ENCODE peak calls at places on chromosome 2, in ten cellular contexts. B, O, E, I, X, W, A, M, L and F are unnamed samples.

GRCh38 chr2:33129661-33130447 is 183.1 kb downstream of the LTBP1 start:
- DNase-seq in B (no peak), O (no peak), E (no peak), I (no peak), X (no peak), W (no peak), A (no peak), M (no peak), L (no peak), F (no peak)

GRCh38 chr2:190044866-190045265 is 17.7 kb downstream of the MSTN start:
- DNase-seq in B (no peak), O (no peak), E (no peak), I (no peak), X (no peak), W (no peak), A (no peak), M (no peak), L (no peak), F (no peak)

GRCh38 chr2:42172020-42172419 is 2.9 kb downstream of the EML4 start:
- DNase-seq in B (no peak), O (no peak), E (no peak), I (no peak), X (no peak), W (no peak), A (no peak), M (no peak), L (no peak), F (no peak)

GRCh38 chr2:33406622-33407021 is 69.8 kb upstream of the RASGRP3 start:
- DNase-seq in B (no peak), O (no peak), E (no peak), I (no peak), X (no peak), W (no peak), A (no peak), M (no peak), L (no peak), F (no peak)

GRCh38 chr2:88654714-88655113 is 27.4 kb upstream of the EIF2AK3 start:
- DNase-seq in B (no peak), O (no peak), E (no peak), I (peak; percentile 47), X (no peak), W (no peak), A (no peak), M (no peak), L (no peak), F (no peak)

GRCh38 chr2:177242136-177242987 is 22.2 kb downstream of the NFE2L2 start:
- DNase-seq in B (no peak), O (no peak), E (no peak), I (peak; percentile 94), X (no peak), W (no peak), A (peak; percentile 90), M (no peak), L (peak; percentile 81), F (no peak)

GRCh38 chr2:34102359-34102758 is 503.3 kb upstream of the FAM98A start:
- DNase-seq in B (no peak), O (no peak), E (no peak), I (peak; percentile 15), X (no peak), W (no peak), A (peak; percentile 11), M (no peak), L (no peak), F (no peak)

GRCh38 chr2:119323459-119323858 is 43.2 kb downstream of the C2orf76 start:
- DNase-seq in B (no peak), O (no peak), E (no peak), I (no peak), X (no peak), W (no peak), A (no peak), M (no peak), L (no peak), F (no peak)

GRCh38 chr2:174692256-174692830 is 71.9 kb downstream of the CHRNA1 start:
- DNase-seq in B (no peak), O (no peak), E (no peak), I (peak; percentile 26), X (no peak), W (peak; percentile 77), A (no peak), M (no peak), L (no peak), F (peak; percentile 33)

GRCh38 chr2:61534926-61535325 is 3.2 kb downstream of the XPO1 start:
- DNase-seq in B (no peak), O (no peak), E (no peak), I (no peak), X (no peak), W (no peak), A (no peak), M (no peak), L (peak; percentile 21), F (no peak)

GRCh38 chr2:232533944-232534710 is 5.4 kb upstream of the CHRNG start:
- DNase-seq in B (no peak), O (no peak), E (no peak), I (peak; percentile 59), X (no peak), W (no peak), A (no peak), M (no peak), L (no peak), F (no peak)

GRCh38 chr2:23589739-23590138 is 204.8 kb downstream of the KLHL29 start:
- DNase-seq in B (no peak), O (no peak), E (no peak), I (peak; percentile 3), X (no peak), W (no peak), A (no peak), M (peak; percentile 77), L (no peak), F (peak; percentile 72)

GRCh38 chr2:2570360-2570759 is 239.3 kb upstream of the MYT1L start:
- DNase-seq in B (no peak), O (no peak), E (no peak), I (no peak), X (no peak), W (no peak), A (no peak), M (no peak), L (no peak), F (no peak)

GRCh38 chr2:39523308-39524044 is 86.4 kb upstream of the MAP4K3 start:
- DNase-seq in B (no peak), O (no peak), E (no peak), I (peak; percentile 92), X (no peak), W (no peak), A (peak; percentile 73), M (peak; percentile 51), L (peak; percentile 66), F (no peak)